ENCODE peak calls at places on chromosomes 2 and 18, in four cellular contexts. U is H1, P is K562, H is HepG2. S is an unnamed sample.

GRCh38 chr2:221571108-221571390 is 1.1 kb downstream of the EPHA4 start:
- DNase-seq in U (no peak), P (no peak), H (no peak), S (no peak)

GRCh38 chr18:79069792-79070151 is 578 bp downstream of the ATP9B start:
- DNase-seq in U (no peak), P (no peak), H (no peak), S (no peak)

GRCh38 chr18:4093676-4094075 is 361.4 kb downstream of the DLGAP1 start:
- DNase-seq in U (no peak), P (no peak), H (no peak), S (no peak)

GRCh38 chr18:48949051-48949605 is 1.6 kb downstream of the SMAD7 start:
- DNase-seq in U (no peak), P (no peak), H (no peak), S (no peak)

GRCh38 chr2:206217743-206218520 is 56.5 kb upstream of the ZDBF2 start:
- DNase-seq in U (no peak), P (no peak), H (no peak), S (no peak)

GRCh38 chr2:111710085-111710484 is 173.9 kb downstream of the ANAPC1 start:
- DNase-seq in U (no peak), P (no peak), H (no peak), S (no peak)

GRCh38 chr18:37495354-37495753 is 70.2 kb downstream of the CELF4 start:
- DNase-seq in U (no peak), P (no peak), H (no peak), S (no peak)

GRCh38 chr2:65064728-65065552 is 8.7 kb downstream of the CEP68 start:
- DNase-seq in U (no peak), P (peak), H (peak), S (no peak)

GRCh38 chr2:227657204-227657845 is 9.3 kb upstream of the SCYGR5 start:
- DNase-seq in U (no peak), P (no peak), H (no peak), S (no peak)

GRCh38 chr18:48572402-48573126 is 33.7 kb downstream of the CTIF start:
- DNase-seq in U (no peak), P (no peak), H (no peak), S (no peak)

GRCh38 chr2:175187378-175187777 is 5.9 kb upstream of the ATP5MC3 start:
- DNase-seq in U (no peak), P (peak), H (peak), S (no peak)

GRCh38 chr2:71756280-71756906 is 303.0 kb downstream of the DYSF start:
- DNase-seq in U (no peak), P (no peak), H (no peak), S (no peak)

GRCh38 chr18:36811430-36811829 is 17.4 kb downstream of the TPGS2 start:
- DNase-seq in U (no peak), P (no peak), H (no peak), S (no peak)

GRCh38 chr2:53970095-53970897 is 497 bp downstream of the PSME4 start:
- DNase-seq in U (peak), P (peak), H (peak), S (peak)

GRCh38 chr2:177998996-177999395 is 73.6 kb downstream of the PDE11A start:
- DNase-seq in U (no peak), P (no peak), H (no peak), S (no peak)

GRCh38 chr2:159755788-159756187 is 42.2 kb downstream of the CD302 start:
- DNase-seq in U (no peak), P (peak), H (peak), S (no peak)

GRCh38 chr2:63000801-63001200 is 49.8 kb upstream of the OTX1 start:
- DNase-seq in U (no peak), P (no peak), H (no peak), S (no peak)

GRCh38 chr2:55490554-55490953 is 29.0 kb upstream of the CFAP36 start:
- DNase-seq in U (no peak), P (peak), H (peak), S (no peak)

GRCh38 chr2:97011977-97012569 is 25.7 kb upstream of the FAM178B start:
- DNase-seq in U (no peak), P (no peak), H (peak), S (no peak)

GRCh38 chr2:181036848-181037603 is 56.6 kb downstream of the UBE2E3 start:
- DNase-seq in U (no peak), P (no peak), H (no peak), S (no peak)

GRCh38 chr2:227876536-227876882 is 5.1 kb downstream of the DAW1 start:
- DNase-seq in U (no peak), P (no peak), H (no peak), S (no peak)

GRCh38 chr2:9795071-9795470 is 48.2 kb upstream of the TAF1B start:
- DNase-seq in U (no peak), P (no peak), H (no peak), S (no peak)

GRCh38 chr2:100299548-100299947 is 22.8 kb downstream of the LONRF2 start:
- DNase-seq in U (no peak), P (no peak), H (no peak), S (no peak)

GRCh38 chr18:25038261-25038660 is 313.7 kb downstream of the ZNF521 start:
- DNase-seq in U (no peak), P (no peak), H (no peak), S (no peak)

GRCh38 chr18:25043104-25043503 is 308.9 kb downstream of the ZNF521 start:
- DNase-seq in U (no peak), P (no peak), H (no peak), S (no peak)

GRCh38 chr18:25042641-25043051 is 309.3 kb downstream of the ZNF521 start:
- DNase-seq in U (no peak), P (no peak), H (no peak), S (no peak)

GRCh38 chr18:25044694-25045093 is 307.3 kb downstream of the ZNF521 start:
- DNase-seq in U (no peak), P (no peak), H (no peak), S (no peak)

GRCh38 chr18:25039781-25040180 is 312.2 kb downstream of the ZNF521 start:
- DNase-seq in U (no peak), P (no peak), H (no peak), S (no peak)
- TF ChIP-seq SP1 in U (no peak), P (no peak), H (no peak), S (no peak)

GRCh38 chr2:37658682-37659081 is 12.8 kb downstream of the CDC42EP3 start:
- DNase-seq in U (no peak), P (no peak), H (no peak), S (no peak)

GRCh38 chr2:37655442-37655841 is 16.0 kb downstream of the CDC42EP3 start:
- DNase-seq in U (no peak), P (no peak), H (no peak), S (no peak)

GRCh38 chr2:37654932-37655331 is 16.5 kb downstream of the CDC42EP3 start:
- DNase-seq in U (no peak), P (no peak), H (no peak), S (no peak)

GRCh38 chr2:37657471-37657870 is 14.0 kb downstream of the CDC42EP3 start:
- DNase-seq in U (no peak), P (no peak), H (no peak), S (no peak)

DNA sequence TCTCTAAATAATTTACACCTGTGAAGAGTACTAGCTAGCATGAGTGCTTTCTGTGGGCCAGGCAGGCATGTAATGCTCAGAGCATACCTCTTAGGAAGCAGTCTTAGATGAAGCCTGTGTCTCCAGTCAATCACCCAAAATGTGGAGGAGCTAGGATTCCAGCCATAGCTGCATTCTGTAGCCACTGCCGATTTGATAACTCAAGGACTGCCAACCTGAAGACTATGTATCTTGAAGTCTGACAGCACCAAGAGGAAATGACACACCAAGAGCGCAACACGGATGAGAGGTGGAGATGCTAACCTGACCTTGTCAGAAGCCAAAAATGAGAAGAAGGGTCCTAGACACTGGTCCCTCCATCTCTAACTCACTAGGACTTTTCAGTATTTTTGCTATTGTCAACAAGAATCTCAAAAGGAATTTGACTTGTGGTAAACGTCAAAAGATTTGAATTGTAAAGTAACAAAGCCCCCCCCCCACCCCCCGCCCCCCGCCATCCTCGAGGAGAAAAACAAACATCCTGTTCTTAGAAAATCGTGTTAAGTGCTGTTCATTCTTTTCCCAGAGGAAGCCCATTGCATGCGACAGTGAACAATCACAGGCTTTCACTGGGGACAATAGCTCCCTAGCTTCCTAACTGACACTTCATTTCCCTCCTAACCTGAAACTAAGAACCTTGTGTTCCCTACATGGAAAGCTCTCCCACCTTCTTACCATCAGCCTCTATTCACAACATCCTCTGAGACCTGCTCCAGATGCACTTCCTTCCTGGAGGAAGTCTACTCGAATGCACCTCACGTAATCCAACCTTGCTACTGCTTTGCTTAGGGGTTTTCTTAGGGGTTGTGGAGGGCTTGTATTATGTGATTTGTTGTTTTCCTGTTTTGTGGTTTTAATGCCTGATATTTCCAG is 14.7 kb downstream of the CDC42EP3 start:
- DNase-seq in U (no peak), P (no peak), H (no peak), S (no peak)
- TF ChIP-seq JUN in U (no peak), P (no peak), H (no peak), S (no peak)

GRCh38 chr2:103145739-103146138 is 383.9 kb downstream of the TMEM182 start:
- DNase-seq in U (no peak), P (no peak), H (no peak), S (no peak)

GRCh38 chr2:103139628-103140268 is 377.9 kb downstream of the TMEM182 start:
- DNase-seq in U (no peak), P (no peak), H (no peak), S (no peak)

GRCh38 chr2:103144837-103145236 is 383.0 kb downstream of the TMEM182 start:
- DNase-seq in U (no peak), P (no peak), H (no peak), S (no peak)
- TF ChIP-seq ATF2 in U (no peak), P (no peak), H (no peak), S (no peak)

GRCh38 chr2:19349911-19350677 is 8.3 kb downstream of the OSR1 start:
- DNase-seq in U (peak), P (peak), H (peak), S (peak)
- TF ChIP-seq SP1 in U (no peak), P (no peak), H (no peak), S (no peak)

GRCh38 chr2:69985684-69986083 is 24.3 kb upstream of the ASPRV1 start:
- DNase-seq in U (no peak), P (no peak), H (no peak), S (no peak)
- TF ChIP-seq JUN in U (no peak), P (no peak), H (no peak), S (no peak)

S was measured in WTC11.